ENCODE peak calls at places on chromosome 9, in four cellular contexts. One of them, this sample, is unnamed.

GRCh38 chr9:22452415-22453010 is 5.9 kb downstream of the DMRTA1 start:
- DNase-seq in tibial artery: no peak
- DNase-seq in foreskin melanocyte: peak
- DNase-seq in stimulated activated CD4-positive, alpha-beta T cell treated with anti-CD3 and anti-CD28 coated beads, TNF-alpha, amount 100 ng/mL, for 1 hour: no peak
- DNase-seq in this sample: peak

GRCh38 chr9:27683181-27683580 is 109.9 kb upstream of the C9orf72 start:
- DNase-seq in tibial artery: no peak
- DNase-seq in foreskin melanocyte: no peak
- DNase-seq in stimulated activated CD4-positive, alpha-beta T cell treated with anti-CD3 and anti-CD28 coated beads, TNF-alpha, amount 100 ng/mL, for 1 hour: no peak
- DNase-seq in this sample: no peak

GRCh38 chr9:4489562-4489918 is 728 bp upstream of the SLC1A1 start:
- DNase-seq in tibial artery: peak
- DNase-seq in foreskin melanocyte: no peak
- DNase-seq in stimulated activated CD4-positive, alpha-beta T cell treated with anti-CD3 and anti-CD28 coated beads, TNF-alpha, amount 100 ng/mL, for 1 hour: no peak
- DNase-seq in this sample: peak

GRCh38 chr9:134396258-134396742 is 70.0 kb downstream of the RXRA start:
- DNase-seq in tibial artery: no peak
- DNase-seq in foreskin melanocyte: no peak
- DNase-seq in stimulated activated CD4-positive, alpha-beta T cell treated with anti-CD3 and anti-CD28 coated beads, TNF-alpha, amount 100 ng/mL, for 1 hour: no peak
- DNase-seq in this sample: no peak

GRCh38 chr9:111720170-111720569 is 58.8 kb downstream of the GNG10 start:
- DNase-seq in tibial artery: no peak
- DNase-seq in foreskin melanocyte: peak
- DNase-seq in stimulated activated CD4-positive, alpha-beta T cell treated with anti-CD3 and anti-CD28 coated beads, TNF-alpha, amount 100 ng/mL, for 1 hour: no peak
- DNase-seq in this sample: no peak

GRCh38 chr9:88746029-88746743 is 211.2 kb downstream of the NXNL2 start:
- DNase-seq in tibial artery: no peak
- DNase-seq in foreskin melanocyte: no peak
- DNase-seq in stimulated activated CD4-positive, alpha-beta T cell treated with anti-CD3 and anti-CD28 coated beads, TNF-alpha, amount 100 ng/mL, for 1 hour: no peak
- DNase-seq in this sample: no peak

GRCh38 chr9:133638711-133639110 is 2.5 kb downstream of the DBH start:
- DNase-seq in tibial artery: no peak
- DNase-seq in foreskin melanocyte: no peak
- DNase-seq in stimulated activated CD4-positive, alpha-beta T cell treated with anti-CD3 and anti-CD28 coated beads, TNF-alpha, amount 100 ng/mL, for 1 hour: no peak
- DNase-seq in this sample: no peak

GRCh38 chr9:2158729-2159128 is 143.6 kb downstream of the SMARCA2 start:
- DNase-seq in tibial artery: no peak
- DNase-seq in foreskin melanocyte: no peak
- DNase-seq in stimulated activated CD4-positive, alpha-beta T cell treated with anti-CD3 and anti-CD28 coated beads, TNF-alpha, amount 100 ng/mL, for 1 hour: no peak
- DNase-seq in this sample: no peak

GRCh38 chr9:132923346-132923902 is 21.0 kb downstream of the TSC1 start:
- DNase-seq in tibial artery: no peak
- DNase-seq in foreskin melanocyte: no peak
- DNase-seq in stimulated activated CD4-positive, alpha-beta T cell treated with anti-CD3 and anti-CD28 coated beads, TNF-alpha, amount 100 ng/mL, for 1 hour: no peak
- DNase-seq in this sample: no peak

GRCh38 chr9:129256959-129257713 is 79.1 kb upstream of the IER5L start:
- DNase-seq in tibial artery: no peak
- DNase-seq in foreskin melanocyte: no peak
- DNase-seq in stimulated activated CD4-positive, alpha-beta T cell treated with anti-CD3 and anti-CD28 coated beads, TNF-alpha, amount 100 ng/mL, for 1 hour: no peak
- DNase-seq in this sample: no peak

GRCh38 chr9:5886114-5886939 is 4.4 kb upstream of the MLANA start:
- DNase-seq in tibial artery: peak
- DNase-seq in foreskin melanocyte: no peak
- DNase-seq in stimulated activated CD4-positive, alpha-beta T cell treated with anti-CD3 and anti-CD28 coated beads, TNF-alpha, amount 100 ng/mL, for 1 hour: peak
- DNase-seq in this sample: peak

GRCh38 chr9:25850803-25851202 is 172.6 kb upstream of the TUSC1 start:
- DNase-seq in tibial artery: no peak
- DNase-seq in foreskin melanocyte: no peak
- DNase-seq in stimulated activated CD4-positive, alpha-beta T cell treated with anti-CD3 and anti-CD28 coated beads, TNF-alpha, amount 100 ng/mL, for 1 hour: no peak
- DNase-seq in this sample: peak

GRCh38 chr9:12667892-12668291 is 25.3 kb upstream of the TYRP1 start:
- DNase-seq in tibial artery: no peak
- DNase-seq in foreskin melanocyte: no peak
- DNase-seq in stimulated activated CD4-positive, alpha-beta T cell treated with anti-CD3 and anti-CD28 coated beads, TNF-alpha, amount 100 ng/mL, for 1 hour: no peak
- DNase-seq in this sample: no peak

GRCh38 chr9:114387678-114388431 is at the start of gene AKNA:
- DNase-seq in tibial artery: peak
- DNase-seq in foreskin melanocyte: peak
- DNase-seq in stimulated activated CD4-positive, alpha-beta T cell treated with anti-CD3 and anti-CD28 coated beads, TNF-alpha, amount 100 ng/mL, for 1 hour: peak
- DNase-seq in this sample: peak

GRCh38 chr9:137393176-137394150 is 29.5 kb downstream of the EXD3 start:
- DNase-seq in tibial artery: peak
- DNase-seq in foreskin melanocyte: no peak
- DNase-seq in stimulated activated CD4-positive, alpha-beta T cell treated with anti-CD3 and anti-CD28 coated beads, TNF-alpha, amount 100 ng/mL, for 1 hour: no peak
- DNase-seq in this sample: no peak

GRCh38 chr9:86511614-86512360 is 157.6 kb upstream of the TUT7 start:
- DNase-seq in tibial artery: no peak
- DNase-seq in foreskin melanocyte: no peak
- DNase-seq in stimulated activated CD4-positive, alpha-beta T cell treated with anti-CD3 and anti-CD28 coated beads, TNF-alpha, amount 100 ng/mL, for 1 hour: no peak
- DNase-seq in this sample: no peak

GRCh38 chr9:136258786-136259516 is 13.3 kb upstream of the QSOX2 start:
- DNase-seq in tibial artery: no peak
- DNase-seq in foreskin melanocyte: no peak
- DNase-seq in stimulated activated CD4-positive, alpha-beta T cell treated with anti-CD3 and anti-CD28 coated beads, TNF-alpha, amount 100 ng/mL, for 1 hour: no peak
- DNase-seq in this sample: no peak

GRCh38 chr9:122254761-122255160 is 9.9 kb downstream of the RBM18 start:
- DNase-seq in tibial artery: no peak
- DNase-seq in foreskin melanocyte: no peak
- DNase-seq in stimulated activated CD4-positive, alpha-beta T cell treated with anti-CD3 and anti-CD28 coated beads, TNF-alpha, amount 100 ng/mL, for 1 hour: no peak
- DNase-seq in this sample: no peak

GRCh38 chr9:135536166-135536565 is 9.8 kb upstream of the OBP2A start:
- DNase-seq in tibial artery: peak
- DNase-seq in foreskin melanocyte: no peak
- DNase-seq in stimulated activated CD4-positive, alpha-beta T cell treated with anti-CD3 and anti-CD28 coated beads, TNF-alpha, amount 100 ng/mL, for 1 hour: no peak
- DNase-seq in this sample: no peak

GRCh38 chr9:127866535-127866934 is 10.9 kb downstream of the AK1 start:
- DNase-seq in tibial artery: no peak
- DNase-seq in foreskin melanocyte: no peak
- DNase-seq in stimulated activated CD4-positive, alpha-beta T cell treated with anti-CD3 and anti-CD28 coated beads, TNF-alpha, amount 100 ng/mL, for 1 hour: no peak
- DNase-seq in this sample: no peak

GRCh38 chr9:106771618-106772017 is 91.3 kb upstream of the ZNF462 start:
- DNase-seq in tibial artery: no peak
- DNase-seq in foreskin melanocyte: no peak
- DNase-seq in stimulated activated CD4-positive, alpha-beta T cell treated with anti-CD3 and anti-CD28 coated beads, TNF-alpha, amount 100 ng/mL, for 1 hour: no peak
- DNase-seq in this sample: peak

GRCh38 chr9:33124716-33125378 is 42.3 kb downstream of the B4GALT1 start:
- DNase-seq in tibial artery: no peak
- DNase-seq in foreskin melanocyte: no peak
- DNase-seq in stimulated activated CD4-positive, alpha-beta T cell treated with anti-CD3 and anti-CD28 coated beads, TNF-alpha, amount 100 ng/mL, for 1 hour: no peak
- DNase-seq in this sample: no peak

GRCh38 chr9:15277400-15278137 is 29.4 kb downstream of the TTC39B start:
- DNase-seq in tibial artery: no peak
- DNase-seq in foreskin melanocyte: peak
- DNase-seq in stimulated activated CD4-positive, alpha-beta T cell treated with anti-CD3 and anti-CD28 coated beads, TNF-alpha, amount 100 ng/mL, for 1 hour: no peak
- DNase-seq in this sample: peak

GRCh38 chr9:134624119-134624826 is 17.3 kb upstream of the COL5A1 start:
- DNase-seq in tibial artery: peak
- DNase-seq in foreskin melanocyte: no peak
- DNase-seq in stimulated activated CD4-positive, alpha-beta T cell treated with anti-CD3 and anti-CD28 coated beads, TNF-alpha, amount 100 ng/mL, for 1 hour: no peak
- DNase-seq in this sample: no peak

GRCh38 chr9:113616716-113617496 is 153.4 kb downstream of the RGS3 start:
- DNase-seq in tibial artery: peak
- DNase-seq in foreskin melanocyte: no peak
- DNase-seq in stimulated activated CD4-positive, alpha-beta T cell treated with anti-CD3 and anti-CD28 coated beads, TNF-alpha, amount 100 ng/mL, for 1 hour: no peak
- DNase-seq in this sample: no peak

GRCh38 chr9:136996361-136997281 is at the start of gene CLIC3:
- DNase-seq in tibial artery: no peak
- DNase-seq in foreskin melanocyte: no peak
- DNase-seq in stimulated activated CD4-positive, alpha-beta T cell treated with anti-CD3 and anti-CD28 coated beads, TNF-alpha, amount 100 ng/mL, for 1 hour: peak
- DNase-seq in this sample: peak

GRCh38 chr9:130920762-130921482 is 18.1 kb downstream of the FIBCD1 start:
- DNase-seq in tibial artery: no peak
- DNase-seq in foreskin melanocyte: no peak
- DNase-seq in stimulated activated CD4-positive, alpha-beta T cell treated with anti-CD3 and anti-CD28 coated beads, TNF-alpha, amount 100 ng/mL, for 1 hour: no peak
- DNase-seq in this sample: no peak

GRCh38 chr9:106860731-106861584 is 2.0 kb upstream of the ZNF462 start:
- DNase-seq in tibial artery: peak
- DNase-seq in foreskin melanocyte: peak
- DNase-seq in stimulated activated CD4-positive, alpha-beta T cell treated with anti-CD3 and anti-CD28 coated beads, TNF-alpha, amount 100 ng/mL, for 1 hour: no peak
- DNase-seq in this sample: peak

This sample was measured in mesendoderm.